ENCODE peak calls at places on chromosomes 5 and 9, in seven cellular contexts. P is NCI-H1436 treated with DMSO at 0.1 percent for 48 hours; D is hepatic stellate cell; S is NCI-H510A; B is endothelial cell of umbilical vein; X is DMS 273 treated with DMSO at 0.1 percent for 48 hours; Z is stimulated activated CD4-positive, alpha-beta T cell treated with anti-CD3 and anti-CD28 coated beads, Interleukin-12 subunit alpha, Interleukin-12 subunit beta, amount 100 ng/mL, for 4 hours. U is an unnamed sample.

GRCh38 chr5:143752165-143752564 is 59.8 kb upstream of the HMHB1 start:
- DNase-seq in D (no peak), Z (no peak), X (no peak), S (no peak), P (no peak), B (no peak), U (no peak)

GRCh38 chr9:123102380-123103113 is 69.1 kb downstream of the GPR21 start:
- DNase-seq in B (peak; percentile 20), Z (no peak), X (no peak), D (no peak), S (no peak), P (no peak), U (peak; percentile 77)

GRCh38 chr5:113152053-113152452 is 175.5 kb downstream of the DCP2 start:
- DNase-seq in D (no peak), Z (no peak), P (no peak), S (no peak), X (no peak), B (no peak), U (no peak)

GRCh38 chr9:137294091-137294683 is 7.9 kb downstream of the NRARP start:
- DNase-seq in D (peak; percentile 92), B (peak; percentile 68), X (no peak), P (no peak), Z (no peak), S (no peak), U (no peak)

GRCh38 chr5:79771387-79771786 is 81.8 kb downstream of the CMYA5 start:
- DNase-seq in X (peak; percentile 7), Z (no peak), D (peak; percentile 11), B (no peak), P (no peak), S (no peak), U (no peak)

GRCh38 chr5:171667341-171668096 is 118.1 kb upstream of the SMIM23 start:
- DNase-seq in B (peak; percentile 88), X (no peak), P (no peak), Z (no peak), D (peak; percentile 41), S (no peak), U (peak; percentile 77)

GRCh38 chr5:66894480-66895240 is 298.5 kb downstream of the MAST4 start:
- DNase-seq in B (no peak), D (no peak), S (no peak), P (no peak), Z (no peak), X (no peak), U (peak; percentile 82)

GRCh38 chr5:176559683-176560082 is 10.5 kb downstream of the CDHR2 start:
- DNase-seq in S (no peak), D (no peak), X (no peak), P (no peak), Z (no peak), B (no peak), U (no peak)

GRCh38 chr9:95004452-95005275 is 278.2 kb downstream of the AOPEP start:
- DNase-seq in Z (peak; percentile 38), S (peak; percentile 52), X (no peak), P (no peak), D (no peak), B (peak; percentile 19), U (no peak)

GRCh38 chr9:126756876-126757415 is 47.9 kb upstream of the ZBTB43 start:
- DNase-seq in D (no peak), P (no peak), X (no peak), B (no peak), S (no peak), Z (no peak), U (no peak)

GRCh38 chr5:140262839-140263238 is 40.1 kb downstream of the PFDN1 start:
- DNase-seq in D (no peak), P (no peak), X (no peak), Z (no peak), S (no peak), B (no peak), U (no peak)

GRCh38 chr9:87338075-87338989 is 159.3 kb upstream of the DAPK1 start:
- DNase-seq in D (no peak), P (no peak), B (no peak), Z (no peak), S (no peak), X (no peak), U (no peak)

GRCh38 chr5:176844706-176845391 is 34.5 kb downstream of the UNC5A start:
- DNase-seq in D (peak; percentile 64), B (no peak), X (no peak), P (no peak), Z (no peak), S (peak; percentile 39), U (peak; percentile 27)

GRCh38 chr9:103803245-103803644 is 290.9 kb upstream of the SMC2 start:
- DNase-seq in B (no peak), Z (no peak), D (no peak), P (no peak), S (no peak), X (no peak), U (no peak)

GRCh38 chr5:2910401-2911175 is 159.1 kb upstream of the IRX2 start:
- DNase-seq in X (no peak), B (no peak), S (no peak), D (no peak), Z (no peak), P (no peak), U (no peak)

GRCh38 chr5:166772770-166773169 is 1518.7 kb upstream of the WWC1 start:
- DNase-seq in D (no peak), P (no peak), X (no peak), B (no peak), Z (no peak), S (no peak), U (peak; percentile 32)

GRCh38 chr5:54229041-54229780 is 81.2 kb downstream of the ARL15 start:
- DNase-seq in X (no peak), Z (peak; percentile 71), P (no peak), B (peak; percentile 62), D (peak; percentile 21), S (peak; percentile 19), U (peak; percentile 20)

GRCh38 chr5:15938961-15939360 is 240.6 kb downstream of the MARCHF11 start:
- DNase-seq in B (peak; percentile 89), Z (no peak), D (peak; percentile 61), P (no peak), X (no peak), S (no peak), U (peak; percentile 81)

GRCh38 chr9:78396087-78396486 is 99.2 kb downstream of the PSAT1 start:
- DNase-seq in S (no peak), D (no peak), X (no peak), P (no peak), Z (no peak), B (no peak), U (no peak)

GRCh38 chr9:96020822-96021615 is 145.5 kb downstream of the ERCC6L2 start:
- DNase-seq in Z (peak; percentile 58), B (peak; percentile 36), S (no peak), X (no peak), D (no peak), P (no peak), U (no peak)

GRCh38 chr5:95842955-95843544 is 20.5 kb upstream of the GLRX start:
- DNase-seq in S (no peak), B (peak; percentile 69), X (no peak), D (peak; percentile 72), P (no peak), Z (peak; percentile 45), U (no peak)

GRCh38 chr9:131446276-131446675 is 52.4 kb downstream of the PRRC2B start:
- DNase-seq in Z (no peak), B (no peak), S (no peak), D (no peak), P (no peak), X (no peak), U (no peak)

GRCh38 chr9:4375424-4376195 is 75.7 kb upstream of the GLIS3 start:
- DNase-seq in B (peak; percentile 47), X (no peak), S (peak; percentile 0), D (peak; percentile 48), P (no peak), Z (no peak), U (peak; percentile 88)

GRCh38 chr5:155508673-155509072 is 495.1 kb downstream of the KIF4B start:
- DNase-seq in P (no peak), S (no peak), X (no peak), B (no peak), D (no peak), Z (no peak), U (no peak)

GRCh38 chr5:61256474-61256873 is 75.6 kb upstream of the ZSWIM6 start:
- DNase-seq in X (no peak), Z (no peak), S (no peak), P (no peak), D (no peak), B (peak; percentile 37), U (no peak)

GRCh38 chr9:84325347-84325982 is 15.1 kb downstream of the SLC28A3 start:
- DNase-seq in D (no peak), P (no peak), Z (no peak), S (no peak), X (no peak), B (peak; percentile 17), U (no peak)

GRCh38 chr9:97831843-97832636 is 21.0 kb upstream of the FOXE1 start:
- DNase-seq in D (no peak), Z (no peak), X (no peak), S (no peak), P (no peak), B (no peak), U (no peak)

GRCh38 chr5:132257131-132258101 is at the start of gene PDLIM4:
- DNase-seq in Z (no peak), S (peak; percentile 12), P (no peak), D (no peak), X (no peak), B (peak; percentile 62), U (no peak)

GRCh38 chr5:25362799-25363198 is 718.0 kb upstream of the CDH10 start:
- DNase-seq in P (no peak), Z (no peak), S (no peak), X (no peak), D (no peak), B (no peak), U (peak; percentile 22)

GRCh38 chr9:108489567-108489966 is 366.2 kb downstream of the ACTL7B start:
- DNase-seq in P (no peak), B (no peak), X (no peak), D (no peak), S (no peak), Z (no peak), U (peak; percentile 70)

GRCh38 chr9:38395653-38396370 is 3.3 kb downstream of the ALDH1B1 start:
- DNase-seq in P (no peak), D (no peak), B (no peak), S (no peak), X (no peak), Z (no peak), U (no peak)

GRCh38 chr5:115956957-115957356 is 5.3 kb upstream of the LVRN start:
- DNase-seq in S (no peak), Z (no peak), D (no peak), B (no peak), P (no peak), X (no peak), U (no peak)

GRCh38 chr5:5302201-5302600 is 120.3 kb upstream of the ICE1 start:
- DNase-seq in D (no peak), P (no peak), X (no peak), S (no peak), B (no peak), Z (no peak), U (no peak)

GRCh38 chr5:148665431-148665830 is 11.1 kb upstream of the HTR4 start:
- DNase-seq in X (no peak), D (no peak), Z (no peak), B (no peak), P (no peak), S (no peak), U (no peak)

U was measured in foreskin keratinocyte.